ENCODE peak calls at places on chromosomes 12 and 14, in ten cellular contexts. Z is hypothalamus, F is activated T-cell treated with anti-CD3 and anti-CD28 coated beads for 24 hours, E is neuronal stem cell, R is cardiac septum, T is foreskin fibroblast, J is globus pallidus, U is prostate gland, S is nephron progenitor cell, M is psoas muscle. K is an unnamed sample.
A peak's percentile ranks its signal among the peaks of the same experiment; 100 is the strongest.

GRCh38 chr12:27593266-27593665 is 69.3 kb downstream of the PPFIBP1 start:
- DNase-seq in Z (no peak), F (no peak), E (no peak), R (no peak), T (no peak), J (no peak), U (peak; percentile 22), S (no peak), M (no peak), K (no peak)

GRCh38 chr14:30354439-30354838 is 204.5 kb upstream of the G2E3 start:
- DNase-seq in Z (no peak), F (no peak), E (no peak), R (no peak), T (no peak), J (no peak), U (no peak), S (no peak), M (no peak), K (no peak)

GRCh38 chr12:49825971-49826421 is 2.2 kb downstream of the NCKAP5L start:
- DNase-seq in Z (no peak), F (no peak), E (no peak), R (no peak), T (peak; percentile 56), J (no peak), U (no peak), S (no peak), M (peak; percentile 68), K (peak; percentile 63)

GRCh38 chr12:112125250-112125999 is at the start of gene TRAFD1:
- DNase-seq in Z (peak; percentile 98), F (peak; percentile 98), E (peak; percentile 95), R (peak; percentile 99), T (peak; percentile 99), J (peak; percentile 97), U (peak; percentile 97), S (peak; percentile 98), M (peak; percentile 99), K (peak; percentile 95)

GRCh38 chr14:90603336-90603735 is 206.5 kb downstream of the CALM1 start:
- DNase-seq in Z (no peak), F (no peak), E (no peak), R (no peak), T (no peak), J (no peak), U (no peak), S (no peak), M (no peak), K (no peak)

GRCh38 chr14:51147183-51147582 is 52.3 kb upstream of the TRIM9 start:
- DNase-seq in Z (no peak), F (no peak), E (no peak), R (no peak), T (peak; percentile 64), J (no peak), U (no peak), S (no peak), M (no peak), K (peak; percentile 22)

GRCh38 chr12:82625523-82625922 is 61.2 kb upstream of the TMTC2 start:
- DNase-seq in Z (peak; percentile 85), F (no peak), E (peak; percentile 27), R (no peak), T (no peak), J (peak; percentile 97), U (no peak), S (no peak), M (no peak), K (no peak)

GRCh38 chr12:124523071-124523470 is 44.3 kb downstream of the NCOR2 start:
- DNase-seq in Z (no peak), F (no peak), E (no peak), R (no peak), T (peak; percentile 77), J (peak; percentile 61), U (no peak), S (no peak), M (peak; percentile 70), K (no peak)

GRCh38 chr12:3389911-3390310 is 101.1 kb upstream of the PRMT8 start:
- DNase-seq in Z (no peak), F (no peak), E (no peak), R (no peak), T (no peak), J (no peak), U (no peak), S (no peak), M (no peak), K (no peak)

GRCh38 chr12:99486277-99486676 is 161.3 kb upstream of the GARIN6 start:
- DNase-seq in Z (no peak), F (no peak), E (no peak), R (no peak), T (no peak), J (no peak), U (no peak), S (no peak), M (no peak), K (no peak)

GRCh38 chr12:64616221-64616620 is 5.9 kb downstream of the RASSF3 start:
- DNase-seq in Z (peak; percentile 14), F (no peak), E (no peak), R (no peak), T (no peak), J (peak; percentile 50), U (no peak), S (no peak), M (no peak), K (peak; percentile 82)

GRCh38 chr12:108607981-108608600 is 10.2 kb upstream of the TMEM119 start:
- DNase-seq in Z (no peak), F (no peak), E (no peak), R (no peak), T (no peak), J (no peak), U (no peak), S (no peak), M (no peak), K (no peak)

GRCh38 chr12:30613119-30613830 is 82.4 kb downstream of the IPO8 start:
- DNase-seq in Z (no peak), F (no peak), E (no peak), R (no peak), T (peak; percentile 28), J (no peak), U (no peak), S (no peak), M (no peak), K (peak; percentile 83)

GRCh38 chr12:122024132-122024785 is 2.6 kb downstream of the BCL7A start:
- DNase-seq in Z (no peak), F (no peak), E (no peak), R (no peak), T (no peak), J (no peak), U (no peak), S (no peak), M (no peak), K (no peak)

GRCh38 chr14:25757364-25757763 is 707.4 kb upstream of the STXBP6 start:
- DNase-seq in Z (no peak), F (no peak), E (no peak), R (no peak), T (no peak), J (no peak), U (no peak), S (no peak), M (no peak), K (no peak)

GRCh38 chr14:38255673-38256357 is at the start of gene CLEC14A:
- DNase-seq in Z (no peak), F (no peak), E (no peak), R (peak; percentile 89), T (peak; percentile 36), J (peak; percentile 5), U (no peak), S (peak; percentile 45), M (peak; percentile 89), K (no peak)

GRCh38 chr14:56073783-56074182 is 44.4 kb upstream of the PELI2 start:
- DNase-seq in Z (no peak), F (no peak), E (no peak), R (no peak), T (no peak), J (no peak), U (no peak), S (no peak), M (no peak), K (no peak)

GRCh38 chr12:123850246-123851134 is 88.4 kb downstream of the DNAH10 start:
- DNase-seq in Z (no peak), F (no peak), E (no peak), R (no peak), T (no peak), J (no peak), U (no peak), S (no peak), M (no peak), K (no peak)

GRCh38 chr14:87805315-87805723 is 187.7 kb downstream of the GALC start:
- DNase-seq in Z (peak; percentile 4), F (peak; percentile 15), E (no peak), R (no peak), T (peak; percentile 39), J (peak; percentile 9), U (no peak), S (peak; percentile 50), M (peak; percentile 51), K (peak; percentile 52)

GRCh38 chr14:104181761-104182530 is 43.6 kb downstream of the KIF26A start:
- DNase-seq in Z (no peak), F (no peak), E (no peak), R (no peak), T (no peak), J (no peak), U (no peak), S (no peak), M (no peak), K (no peak)

GRCh38 chr12:105980048-105980447 is 158.7 kb downstream of the NUAK1 start:
- DNase-seq in Z (no peak), F (no peak), E (no peak), R (no peak), T (no peak), J (no peak), U (no peak), S (no peak), M (no peak), K (no peak)

GRCh38 chr12:51393676-51394545 is 2.7 kb upstream of the GALNT6 start:
- DNase-seq in Z (no peak), F (peak; percentile 39), E (no peak), R (no peak), T (peak; percentile 92), J (no peak), U (no peak), S (no peak), M (no peak), K (peak; percentile 64)

GRCh38 chr14:21796912-21797311 is 123.3 kb upstream of the OR4E1 start:
- DNase-seq in Z (no peak), F (no peak), E (no peak), R (no peak), T (no peak), J (peak; percentile 24), U (no peak), S (no peak), M (no peak), K (no peak)

GRCh38 chr12:46153267-46153872 is 115.5 kb downstream of the SLC38A1 start:
- DNase-seq in Z (no peak), F (no peak), E (no peak), R (no peak), T (peak; percentile 48), J (peak; percentile 59), U (no peak), S (no peak), M (no peak), K (peak; percentile 63)

GRCh38 chr14:99475179-99475578 is 5.5 kb downstream of the SETD3 start:
- DNase-seq in Z (no peak), F (no peak), E (no peak), R (no peak), T (no peak), J (no peak), U (peak; percentile 42), S (no peak), M (no peak), K (peak; percentile 64)

GRCh38 chr12:12483438-12483837 is 79.2 kb downstream of the DUSP16 start:
- DNase-seq in Z (no peak), F (no peak), E (no peak), R (no peak), T (peak; percentile 15), J (no peak), U (no peak), S (no peak), M (no peak), K (no peak)

GRCh38 chr12:11059784-11060183 is 2.3 kb downstream of the TAS2R46 start:
- DNase-seq in Z (no peak), F (no peak), E (no peak), R (no peak), T (peak; percentile 3), J (no peak), U (no peak), S (no peak), M (no peak), K (no peak)

GRCh38 chr12:75488553-75488952 is 8.0 kb downstream of the GLIPR1 start:
- DNase-seq in Z (no peak), F (no peak), E (no peak), R (no peak), T (peak; percentile 68), J (no peak), U (no peak), S (no peak), M (no peak), K (peak; percentile 62)

K was measured in fibroblast of the aortic adventitia.